ENCODE peak calls at places on chromosomes 1 and 21, in eight cellular contexts. W, Z, I, M, O, X, S and A are unnamed samples.

GRCh38 chr1:94004924-94005323 is 95.7 kb upstream of the GCLM start:
- DNase-seq in W (no peak), Z (no peak), I (peak), M (no peak), O (no peak), X (no peak), S (no peak), A (no peak)

GRCh38 chr1:34845131-34845901 is 14.2 kb downstream of the SMIM12 start:
- DNase-seq in W (no peak), Z (no peak), I (no peak), M (peak), O (no peak), X (no peak), S (no peak), A (no peak)

GRCh38 chr1:21324368-21325137 is 34.3 kb upstream of the ECE1 start:
- DNase-seq in W (peak), Z (peak), I (peak), M (peak), O (no peak), X (peak), S (peak), A (peak)

GRCh38 chr1:165619647-165620151 is 11.3 kb upstream of the MGST3 start:
- DNase-seq in W (no peak), Z (no peak), I (no peak), M (no peak), O (no peak), X (no peak), S (no peak), A (no peak)

GRCh38 chr1:33286451-33287185 is 30.3 kb downstream of the ZNF362 start:
- DNase-seq in W (no peak), Z (no peak), I (no peak), M (no peak), O (no peak), X (no peak), S (no peak), A (no peak)

GRCh38 chr1:54302951-54303843 is 103.0 kb downstream of the SSBP3 start:
- DNase-seq in W (no peak), Z (no peak), I (no peak), M (no peak), O (no peak), X (no peak), S (no peak), A (no peak)

GRCh38 chr1:204130989-204131892 is 20.6 kb downstream of the ETNK2 start:
- DNase-seq in W (peak), Z (no peak), I (no peak), M (no peak), O (no peak), X (no peak), S (peak), A (no peak)

GRCh38 chr1:15882665-15883064 is 35.2 kb downstream of the SPEN start:
- DNase-seq in W (no peak), Z (no peak), I (no peak), M (no peak), O (no peak), X (no peak), S (no peak), A (no peak)

GRCh38 chr1:206503591-206504362 is 3.6 kb upstream of the RASSF5 start:
- DNase-seq in W (peak), Z (peak), I (peak), M (no peak), O (peak), X (no peak), S (no peak), A (peak)

GRCh38 chr21:41251961-41252642 is 64.5 kb upstream of the FAM3B start:
- DNase-seq in W (no peak), Z (no peak), I (no peak), M (peak), O (no peak), X (no peak), S (no peak), A (no peak)

GRCh38 chr1:9068971-9069323 is 488 bp downstream of the SLC2A5 start:
- DNase-seq in W (no peak), Z (no peak), I (no peak), M (no peak), O (no peak), X (no peak), S (no peak), A (no peak)

GRCh38 chr1:161082996-161083742 is 6.2 kb downstream of the NECTIN4 start:
- DNase-seq in W (peak), Z (no peak), I (peak), M (peak), O (no peak), X (no peak), S (no peak), A (peak)

GRCh38 chr1:228398741-228399461 is 7.7 kb downstream of the TRIM11 start:
- DNase-seq in W (no peak), Z (no peak), I (no peak), M (peak), O (no peak), X (no peak), S (no peak), A (no peak)

GRCh38 chr1:225875044-225875822 is 6.9 kb downstream of the TMEM63A start:
- DNase-seq in W (no peak), Z (no peak), I (no peak), M (no peak), O (no peak), X (no peak), S (no peak), A (no peak)

GRCh38 chr21:34020934-34021553 is 52.3 kb upstream of the MRPS6 start:
- DNase-seq in W (no peak), Z (no peak), I (no peak), M (no peak), O (no peak), X (no peak), S (no peak), A (no peak)

GRCh38 chr1:201536542-201536941 is 2.4 kb upstream of the NAV1 start:
- DNase-seq in W (peak), Z (no peak), I (no peak), M (no peak), O (no peak), X (no peak), S (no peak), A (no peak)

GRCh38 chr1:229661022-229661877 is 35.2 kb downstream of the URB2 start:
- DNase-seq in W (peak), Z (peak), I (peak), M (peak), O (peak), X (peak), S (peak), A (peak)

GRCh38 chr1:53530550-53530949 is 71.4 kb downstream of the DMRTB1 start:
- DNase-seq in W (no peak), Z (no peak), I (no peak), M (no peak), O (no peak), X (no peak), S (no peak), A (no peak)

GRCh38 chr1:50420689-50421365 is 2.4 kb downstream of the DMRTA2 start:
- DNase-seq in W (no peak), Z (no peak), I (no peak), M (peak), O (no peak), X (no peak), S (no peak), A (no peak)